ENCODE peak calls at places on chromosome 20, in six cellular contexts. H is stimulated activated CD8-positive, alpha-beta memory T cell treated with anti-CD3 and anti-CD28 coated beads, Interleukin-4, amount 100 ng/mL, for 24 hours; X is OCI-LY7; Q is activated T-cell treated with anti-CD3 and anti-CD28 coated beads for 1 hour; G is AG04449; Y is stimulated activated effector memory CD8-positive, alpha-beta T cell treated with anti-CD3 and anti-CD28 coated beads, Interleukin-12 subunit alpha, Interleukin-12 subunit beta, amount 100 ng/mL, for 72 hours. S is an unnamed sample.
A peak's percentile ranks its signal among the peaks of the same experiment; 100 is the strongest.

GRCh38 chr20:1225729-1226313 is at the start of gene RAD21L1:
- DNase-seq in H (peak; percentile 62), X (peak; percentile 24), Q (peak; percentile 80), G (no peak), Y (peak; percentile 79), S (peak; percentile 87)

GRCh38 chr20:36152266-36152665 is 2.3 kb upstream of the EPB41L1 start:
- DNase-seq in H (no peak), X (no peak), Q (no peak), G (no peak), Y (no peak), S (no peak)

GRCh38 chr20:36542019-36542488 is 735 bp downstream of the MYL9 start:
- DNase-seq in H (no peak), X (no peak), Q (no peak), G (no peak), Y (no peak), S (no peak)

GRCh38 chr20:62914970-62915457 is 11.3 kb downstream of the DIDO1 start:
- DNase-seq in H (no peak), X (no peak), Q (no peak), G (no peak), Y (no peak), S (no peak)

GRCh38 chr20:2386516-2387179 is 5.9 kb downstream of the TGM6 start:
- DNase-seq in H (no peak), X (no peak), Q (no peak), G (peak; percentile 7), Y (no peak), S (no peak)

GRCh38 chr20:50221501-50222323 is 31.1 kb downstream of the CEBPB start:
- DNase-seq in H (no peak), X (no peak), Q (no peak), G (no peak), Y (no peak), S (no peak)

GRCh38 chr20:11234181-11234969 is 560.6 kb upstream of the JAG1 start:
- DNase-seq in H (no peak), X (no peak), Q (no peak), G (no peak), Y (no peak), S (no peak)

GRCh38 chr20:58500256-58500655 is 14.9 kb downstream of the APCDD1L start:
- DNase-seq in H (no peak), X (no peak), Q (no peak), G (no peak), Y (no peak), S (no peak)

GRCh38 chr20:32490942-32491763 is 94.0 kb downstream of the NOL4L start:
- DNase-seq in H (no peak), X (no peak), Q (no peak), G (no peak), Y (no peak), S (no peak)

GRCh38 chr20:38109657-38110524 is 55.2 kb downstream of the TGM2 start:
- DNase-seq in H (no peak), X (no peak), Q (no peak), G (peak; percentile 98), Y (no peak), S (no peak)

GRCh38 chr20:17423782-17424181 is 107.4 kb downstream of the BFSP1 start:
- DNase-seq in H (no peak), X (no peak), Q (no peak), G (no peak), Y (no peak), S (no peak)

GRCh38 chr20:14384820-14385740 is 47.7 kb upstream of the FLRT3 start:
- DNase-seq in H (no peak), X (no peak), Q (no peak), G (no peak), Y (no peak), S (no peak)

GRCh38 chr20:40225596-40225995 is 463.4 kb downstream of the MAFB start:
- DNase-seq in H (no peak), X (no peak), Q (no peak), G (no peak), Y (no peak), S (no peak)

GRCh38 chr20:37733416-37733815 is 39.6 kb downstream of the CTNNBL1 start:
- DNase-seq in H (no peak), X (no peak), Q (no peak), G (no peak), Y (no peak), S (no peak)

GRCh38 chr20:1539816-1540215 is 17.7 kb downstream of the SIRPD start:
- DNase-seq in H (no peak), X (no peak), Q (no peak), G (no peak), Y (no peak), S (no peak)

GRCh38 chr20:37392441-37393195 is 46.7 kb downstream of the SRC start:
- DNase-seq in H (no peak), X (peak; percentile 60), Q (no peak), G (no peak), Y (no peak), S (peak; percentile 62)

GRCh38 chr20:11128131-11128831 is 454.5 kb upstream of the JAG1 start:
- DNase-seq in H (no peak), X (no peak), Q (no peak), G (no peak), Y (no peak), S (no peak)

GRCh38 chr20:63518351-63518861 is 2.2 kb upstream of the PPDPF start:
- DNase-seq in H (no peak), X (no peak), Q (no peak), G (no peak), Y (peak; percentile 48), S (no peak)

GRCh38 chr20:1277529-1278322 is 11.6 kb downstream of the SNPH start:
- DNase-seq in H (no peak), X (no peak), Q (no peak), G (no peak), Y (no peak), S (no peak)

GRCh38 chr20:43993552-43993951 is 78.9 kb downstream of the TOX2 start:
- DNase-seq in H (no peak), X (no peak), Q (no peak), G (no peak), Y (no peak), S (no peak)

GRCh38 chr20:39066464-39066863 is 104.3 kb downstream of the DHX35 start:
- DNase-seq in H (no peak), X (peak; percentile 15), Q (no peak), G (no peak), Y (no peak), S (no peak)

GRCh38 chr20:41969656-41970055 is 351.5 kb upstream of the CHD6 start:
- DNase-seq in H (no peak), X (no peak), Q (no peak), G (no peak), Y (no peak), S (no peak)

GRCh38 chr20:11755071-11755881 is 162.4 kb upstream of the BTBD3 start:
- DNase-seq in H (no peak), X (no peak), Q (no peak), G (no peak), Y (no peak), S (no peak)

GRCh38 chr20:58854638-58855471 is 2.3 kb downstream of the GNAS start:
- DNase-seq in H (no peak), X (no peak), Q (no peak), G (no peak), Y (no peak), S (no peak)

GRCh38 chr20:46671866-46672542 is 17.2 kb downstream of the TP53RK start:
- DNase-seq in H (no peak), X (no peak), Q (no peak), G (no peak), Y (peak; percentile 33), S (no peak)

GRCh38 chr20:46073443-46073842 is 16.3 kb downstream of the NCOA5 start:
- DNase-seq in H (no peak), X (no peak), Q (no peak), G (no peak), Y (no peak), S (no peak)

GRCh38 chr20:3808141-3808479 is 12.0 kb downstream of the CDC25B start:
- DNase-seq in H (no peak), X (no peak), Q (no peak), G (peak; percentile 87), Y (no peak), S (no peak)

GRCh38 chr20:44001667-44002596 is 87.3 kb downstream of the TOX2 start:
- DNase-seq in H (no peak), X (no peak), Q (no peak), G (no peak), Y (no peak), S (no peak)

GRCh38 chr20:20143165-20143564 is 90.8 kb downstream of the CFAP61 start:
- DNase-seq in H (no peak), X (no peak), Q (no peak), G (no peak), Y (no peak), S (no peak)

GRCh38 chr20:40632346-40632976 is 56.6 kb downstream of the MAFB start:
- DNase-seq in H (no peak), X (no peak), Q (no peak), G (no peak), Y (no peak), S (no peak)

GRCh38 chr20:47318596-47319516 is 37.6 kb downstream of the ZMYND8 start:
- DNase-seq in H (peak; percentile 7), X (no peak), Q (no peak), G (no peak), Y (peak; percentile 58), S (no peak)